ENCODE peak calls at places on chromosomes 2 and 18, in four cellular contexts. One of them, this sample, is unnamed.

GRCh38 chr18:74334242-74334893 is 18.7 kb downstream of the C18orf63 start:
- DNase-seq in fibroblast of pulmonary artery: no peak
- DNase-seq in iris pigment epithelial cell: no peak
- DNase-seq in GM12891: no peak
- DNase-seq in this sample: no peak

GRCh38 chr18:8696749-8697211 is 8.6 kb upstream of the MTCL1 start:
- DNase-seq in fibroblast of pulmonary artery: peak; percentile 66
- DNase-seq in iris pigment epithelial cell: peak; percentile 41
- DNase-seq in GM12891: peak; percentile 59
- DNase-seq in this sample: no peak

GRCh38 chr2:39409697-39410389 is 27.2 kb downstream of the MAP4K3 start:
- DNase-seq in fibroblast of pulmonary artery: no peak
- DNase-seq in iris pigment epithelial cell: no peak
- DNase-seq in GM12891: no peak
- DNase-seq in this sample: no peak

GRCh38 chr2:189305291-189305943 is 125.9 kb upstream of the COL5A2 start:
- DNase-seq in fibroblast of pulmonary artery: peak; percentile 51
- DNase-seq in iris pigment epithelial cell: peak; percentile 80
- DNase-seq in GM12891: no peak
- DNase-seq in this sample: no peak

GRCh38 chr2:235523486-235524150 is 29.8 kb downstream of the AGAP1 start:
- DNase-seq in fibroblast of pulmonary artery: no peak
- DNase-seq in iris pigment epithelial cell: no peak
- DNase-seq in GM12891: no peak
- DNase-seq in this sample: no peak

GRCh38 chr2:19686439-19686838 is 215.3 kb downstream of the TTC32 start:
- DNase-seq in fibroblast of pulmonary artery: no peak
- DNase-seq in iris pigment epithelial cell: no peak
- DNase-seq in GM12891: no peak
- DNase-seq in this sample: no peak

GRCh38 chr2:232527905-232528470 is 2.0 kb downstream of the CHRND start:
- DNase-seq in fibroblast of pulmonary artery: no peak
- DNase-seq in iris pigment epithelial cell: no peak
- DNase-seq in GM12891: no peak
- DNase-seq in this sample: no peak

GRCh38 chr2:138893746-138894145 is 113.6 kb upstream of the NXPH2 start:
- DNase-seq in fibroblast of pulmonary artery: no peak
- DNase-seq in iris pigment epithelial cell: no peak
- DNase-seq in GM12891: no peak
- DNase-seq in this sample: no peak

GRCh38 chr2:44197806-44198205 is 29.1 kb downstream of the PPM1B start:
- DNase-seq in fibroblast of pulmonary artery: no peak
- DNase-seq in iris pigment epithelial cell: no peak
- DNase-seq in GM12891: no peak
- DNase-seq in this sample: no peak

GRCh38 chr2:190404487-190404886 is 3.7 kb upstream of the MFSD6 start:
- DNase-seq in fibroblast of pulmonary artery: peak; percentile 49
- DNase-seq in iris pigment epithelial cell: peak; percentile 65
- DNase-seq in GM12891: no peak
- DNase-seq in this sample: peak; percentile 3

GRCh38 chr2:176085861-176086771 is 2.4 kb upstream of the EVX2 start:
- DNase-seq in fibroblast of pulmonary artery: peak; percentile 37
- DNase-seq in iris pigment epithelial cell: peak; percentile 36
- DNase-seq in GM12891: no peak
- DNase-seq in this sample: no peak

GRCh38 chr2:120539937-120540718 is 194.2 kb downstream of the INHBB start:
- DNase-seq in fibroblast of pulmonary artery: peak; percentile 96
- DNase-seq in iris pigment epithelial cell: peak; percentile 95
- DNase-seq in GM12891: no peak
- DNase-seq in this sample: peak; percentile 90